ENCODE peak calls at places on chromosomes 16 and 17, in seven cellular contexts. E, G, D, X, J, T and B are unnamed samples.

GRCh38 chr17:54814371-54814770 is 86.3 kb upstream of the TOM1L1 start:
- DNase-seq in E (no peak), G (no peak), D (no peak), X (no peak), J (no peak), T (no peak), B (no peak)

GRCh38 chr16:52383640-52384292 is 163.2 kb downstream of the TOX3 start:
- DNase-seq in E (no peak), G (no peak), D (no peak), X (no peak), J (no peak), T (no peak), B (no peak)

GRCh38 chr17:77666881-77667395 is 291.6 kb upstream of the TNRC6C start:
- DNase-seq in E (no peak), G (no peak), D (no peak), X (no peak), J (no peak), T (no peak), B (peak; percentile 15)

GRCh38 chr17:63458478-63458877 is 12.4 kb upstream of the CYB561 start:
- DNase-seq in E (no peak), G (no peak), D (no peak), X (no peak), J (no peak), T (no peak), B (no peak)

GRCh38 chr16:15502041-15502725 is 67.8 kb downstream of the BMERB1 start:
- DNase-seq in E (peak; percentile 97), G (peak; percentile 95), D (peak; percentile 81), X (no peak), J (no peak), T (no peak), B (no peak)

GRCh38 chr17:6996256-6997111 is 635 bp downstream of the ALOX12 start:
- DNase-seq in E (no peak), G (no peak), D (no peak), X (no peak), J (no peak), T (no peak), B (no peak)

GRCh38 chr16:87895641-87896141 is 26.4 kb upstream of the SLC7A5 start:
- DNase-seq in E (peak; percentile 49), G (no peak), D (no peak), X (peak; percentile 67), J (no peak), T (no peak), B (peak; percentile 66)

GRCh38 chr17:72119963-72120877 is 600 bp upstream of the SOX9 start:
- DNase-seq in E (peak; percentile 92), G (peak; percentile 64), D (peak; percentile 85), X (no peak), J (peak; percentile 46), T (peak; percentile 66), B (no peak)

GRCh38 chr17:77325826-77326581 is 185.2 kb downstream of the SEC14L1 start:
- DNase-seq in E (peak; percentile 46), G (no peak), D (peak; percentile 67), X (no peak), J (no peak), T (no peak), B (no peak)

DNA sequence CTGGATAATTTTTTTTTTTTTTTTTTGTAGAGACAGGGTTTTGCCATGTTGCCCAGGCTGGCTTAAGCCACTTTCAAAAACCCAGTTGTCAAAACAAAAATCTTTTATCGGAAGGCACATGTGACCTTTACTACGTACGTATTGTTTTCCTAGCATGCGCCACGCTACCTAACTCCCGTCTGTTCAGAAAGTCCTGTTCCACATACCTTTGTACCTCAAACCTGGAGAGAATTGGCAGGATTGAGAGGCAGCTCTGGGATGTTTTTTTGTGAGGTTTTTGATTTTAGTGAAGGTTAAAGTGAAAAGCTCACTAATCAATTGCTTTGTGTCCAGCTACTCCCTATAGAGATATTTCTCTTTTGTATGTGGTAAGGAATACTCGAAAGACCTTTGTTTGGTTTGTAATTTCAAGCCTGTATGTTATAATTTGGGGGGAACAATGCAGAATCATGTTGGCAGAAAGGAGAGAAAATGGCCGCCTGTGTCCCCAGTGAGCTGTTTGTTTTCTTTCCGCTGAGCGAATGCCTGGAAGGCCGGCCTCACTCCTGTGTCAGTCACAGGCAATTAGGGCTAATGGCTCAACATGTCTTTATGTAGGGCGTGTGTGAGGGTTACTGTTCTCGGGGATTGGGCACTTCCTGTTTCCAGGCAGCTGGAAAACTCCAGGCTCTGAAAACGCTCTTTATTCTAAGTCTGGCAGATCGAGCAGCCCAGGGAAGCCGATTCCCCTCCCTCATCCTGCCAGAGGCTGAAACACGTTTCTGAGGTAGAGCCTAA is 60.8 kb upstream of the CLEC18A start:
- DNase-seq in E (peak; percentile 55), G (no peak), D (peak; percentile 80), X (no peak), J (peak; percentile 23), T (peak; percentile 65), B (no peak)
- H3K4me3 ChIP-seq in E (no peak overlapping the region), G (no peak overlapping the region), D (no peak overlapping the region), X (no peak overlapping the region), J (no peak overlapping the region), T (no peak overlapping the region), B (no peak overlapping the region)

DNA sequence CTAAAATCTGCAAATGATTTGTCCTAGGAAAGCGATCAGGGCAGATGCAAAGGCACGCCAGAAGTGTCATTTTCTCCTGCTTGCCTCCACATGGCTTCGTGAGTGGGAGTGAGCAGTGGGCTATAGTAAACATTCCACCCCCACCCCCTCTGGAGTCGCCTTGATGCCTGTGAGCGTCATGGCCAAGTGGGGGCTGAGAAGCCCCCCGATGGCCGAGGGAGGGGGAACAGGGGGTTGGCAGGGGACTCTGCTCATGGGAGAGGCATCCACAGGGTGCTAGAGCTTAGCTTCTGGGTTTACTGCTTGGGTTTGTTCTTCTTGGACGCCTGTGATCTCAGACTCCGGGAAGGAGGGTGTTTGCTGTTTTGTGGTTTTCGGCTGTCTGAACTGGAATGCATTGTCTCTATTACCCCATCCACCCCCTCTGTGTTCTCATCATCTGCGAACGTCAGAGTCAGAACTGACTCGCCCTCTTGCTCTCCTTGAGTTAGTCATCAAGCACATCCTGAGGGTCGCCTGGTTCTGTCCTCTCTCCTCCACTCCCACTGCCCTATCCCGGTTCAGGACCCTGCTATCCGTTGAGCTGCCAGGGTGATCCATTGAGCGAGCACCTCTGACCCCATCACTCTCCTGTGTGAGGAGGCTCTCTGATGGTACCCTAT is 15.4 kb downstream of the TNS4 start:
- DNase-seq in E (peak; percentile 99), G (peak; percentile 88), D (peak; percentile 99), X (no peak), J (peak; percentile 81), T (no peak), B (no peak)
- TF ChIP-seq CTCF in E (no peak), G (no peak), D (no peak), X (no peak), J (no peak), T (no peak), B (no peak)

DNA sequence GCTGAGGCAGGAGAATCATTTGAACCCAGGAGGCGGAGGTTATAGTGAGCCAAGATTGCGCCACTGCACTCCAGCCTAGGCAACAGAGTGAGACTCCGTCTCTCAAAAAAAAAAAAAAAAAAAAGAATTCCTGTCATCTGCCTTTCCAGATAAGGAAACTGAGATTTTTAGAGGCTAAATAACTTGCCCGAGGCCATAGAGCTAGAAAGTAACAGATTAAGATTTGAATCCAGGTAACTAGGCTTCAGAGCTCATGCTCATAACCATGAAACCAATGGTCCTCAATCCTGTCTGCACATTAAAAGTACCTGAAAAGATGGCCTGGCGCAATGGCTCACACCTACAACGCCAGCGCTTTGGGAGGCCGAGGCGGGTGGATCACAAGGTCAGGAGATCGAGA is 9.5 kb downstream of the NCBP3 start:
- DNase-seq in E (no peak), G (no peak), D (no peak), X (no peak), J (no peak), T (no peak), B (no peak)
- H3K4me3 ChIP-seq in E (no peak overlapping the region), G (no peak overlapping the region), D (no peak overlapping the region), X (no peak overlapping the region), J (no peak overlapping the region), T (no peak overlapping the region), B (no peak overlapping the region)

DNA sequence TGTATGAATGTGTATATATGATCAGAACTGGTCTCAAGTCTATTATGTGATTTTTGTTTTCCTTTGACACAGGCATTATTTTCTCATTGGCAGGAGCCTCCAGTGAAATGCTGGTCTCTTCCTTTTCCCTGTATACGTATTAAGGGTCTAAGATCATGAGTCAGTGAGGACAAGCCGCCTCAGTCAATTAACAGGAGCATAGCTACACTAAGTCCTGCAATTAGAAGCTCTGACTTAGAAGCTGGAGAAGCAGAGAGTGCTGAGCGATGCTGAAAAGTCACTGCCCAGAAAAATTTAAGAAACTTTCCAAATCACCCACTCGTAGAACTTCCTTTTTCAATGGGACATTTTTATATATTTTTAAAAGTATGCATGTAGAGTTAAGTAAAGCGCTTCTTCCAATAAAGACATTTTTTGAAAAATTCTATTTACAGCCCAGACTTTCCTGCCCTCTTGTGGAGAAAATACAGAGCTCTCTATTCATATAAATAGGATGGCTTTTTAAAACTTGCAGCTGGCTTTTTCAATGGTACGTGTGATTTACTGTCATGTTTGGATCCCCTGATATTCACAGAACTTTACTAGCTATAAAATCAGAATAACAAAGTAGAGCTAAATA is 70.1 kb upstream of the PSMD7 start:
- DNase-seq in E (peak; percentile 25), G (peak; percentile 16), D (peak; percentile 12), X (no peak), J (no peak), T (peak; percentile 8), B (no peak)
- TF ChIP-seq CTCF in E (peak; percentile 49), G (peak; percentile 61), D (peak; percentile 48), X (peak; percentile 40), J (peak; percentile 11), T (peak; percentile 60), B (peak; percentile 35)